ENCODE peak calls at places on chromosome 16, in seven cellular contexts. N, Z, H, O, U, G and I are unnamed samples.
A peak's percentile ranks its signal among the peaks of the same experiment; 100 is the strongest.

GRCh38 chr16:1770328-1771071 is 843 bp downstream of the NME3 start:
- DNase-seq in N (peak; percentile 76), Z (peak; percentile 92), H (peak; percentile 70), O (no peak), U (peak; percentile 79), G (peak; percentile 75), I (peak; percentile 90)

GRCh38 chr16:3725291-3725690 is 8.0 kb upstream of the TRAP1 start:
- DNase-seq in N (no peak), Z (no peak), H (no peak), O (no peak), U (no peak), G (no peak), I (no peak)

GRCh38 chr16:73214825-73215481 is 167.0 kb upstream of the ZFHX3 start:
- DNase-seq in N (no peak), Z (no peak), H (peak; percentile 24), O (no peak), U (no peak), G (no peak), I (no peak)

GRCh38 chr16:88965411-88965810 is 11.6 kb downstream of the CBFA2T3 start:
- DNase-seq in N (no peak), Z (no peak), H (no peak), O (no peak), U (no peak), G (no peak), I (no peak)

GRCh38 chr16:2428051-2428786 is 1.0 kb upstream of the CCNF start:
- DNase-seq in N (peak; percentile 40), Z (peak; percentile 67), H (peak; percentile 39), O (peak; percentile 78), U (peak; percentile 16), G (peak; percentile 58), I (peak; percentile 71)

GRCh38 chr16:57167951-57168350 is 17.9 kb downstream of the PSME3IP1 start:
- DNase-seq in N (no peak), Z (peak; percentile 33), H (no peak), O (no peak), U (peak; percentile 33), G (no peak), I (no peak)

GRCh38 chr16:15055141-15056053 is 477 bp downstream of the NTAN1 start:
- DNase-seq in N (no peak), Z (peak; percentile 82), H (peak; percentile 35), O (peak; percentile 27), U (no peak), G (peak; percentile 69), I (peak; percentile 54)

GRCh38 chr16:31535737-31536136 is 8.0 kb downstream of the AHSP start:
- DNase-seq in N (no peak), Z (no peak), H (no peak), O (peak; percentile 88), U (no peak), G (no peak), I (no peak)

GRCh38 chr16:28951410-28951943 is 740 bp downstream of the NFATC2IP start:
- DNase-seq in N (no peak), Z (peak; percentile 72), H (no peak), O (no peak), U (no peak), G (peak; percentile 74), I (no peak)

GRCh38 chr16:72256398-72257048 is 84.6 kb upstream of the PMFBP1 start:
- DNase-seq in N (no peak), Z (peak; percentile 66), H (no peak), O (no peak), U (no peak), G (no peak), I (no peak)

GRCh38 chr16:31519746-31520145 is 8.0 kb upstream of the AHSP start:
- DNase-seq in N (no peak), Z (no peak), H (no peak), O (no peak), U (no peak), G (no peak), I (no peak)

GRCh38 chr16:57761957-57762356 is 26.4 kb downstream of the KATNB1 start:
- DNase-seq in N (no peak), Z (no peak), H (no peak), O (no peak), U (no peak), G (no peak), I (no peak)

GRCh38 chr16:30711712-30712111 is 12.7 kb downstream of the SRCAP start:
- DNase-seq in N (no peak), Z (no peak), H (no peak), O (no peak), U (no peak), G (no peak), I (no peak)

GRCh38 chr16:27704252-27704651 is 154.3 kb downstream of the KATNIP start:
- DNase-seq in N (no peak), Z (no peak), H (no peak), O (no peak), U (no peak), G (no peak), I (no peak)

GRCh38 chr16:4570086-4570485 is 13.9 kb downstream of the C16orf96 start:
- DNase-seq in N (no peak), Z (no peak), H (no peak), O (no peak), U (no peak), G (no peak), I (no peak)

GRCh38 chr16:72291121-72291520 is 119.2 kb upstream of the PMFBP1 start:
- DNase-seq in N (no peak), Z (no peak), H (no peak), O (no peak), U (no peak), G (no peak), I (no peak)

GRCh38 chr16:29029168-29029994 is 44.5 kb downstream of the LAT start:
- DNase-seq in N (no peak), Z (peak; percentile 59), H (peak; percentile 27), O (peak; percentile 81), U (no peak), G (no peak), I (peak; percentile 12)

GRCh38 chr16:23865853-23866252 is 30.1 kb downstream of the PRKCB start:
- DNase-seq in N (no peak), Z (no peak), H (no peak), O (no peak), U (no peak), G (no peak), I (no peak)

GRCh38 chr16:35881654-35882053 is 2422.2 kb downstream of the TP53TG3F start:
- DNase-seq in N (no peak), Z (no peak), H (no peak), O (no peak), U (no peak), G (no peak), I (no peak)

GRCh38 chr16:28092721-28093382 is 29.3 kb upstream of the GSG1L start:
- DNase-seq in N (no peak), Z (peak; percentile 38), H (no peak), O (no peak), U (no peak), G (no peak), I (no peak)

GRCh38 chr16:20504418-20504817 is 53.1 kb downstream of the ACSM2A start:
- DNase-seq in N (no peak), Z (no peak), H (no peak), O (no peak), U (peak; percentile 7), G (no peak), I (no peak)

GRCh38 chr16:56700195-56700594 is 17.9 kb downstream of the MT1X start:
- DNase-seq in N (no peak), Z (no peak), H (no peak), O (no peak), U (no peak), G (no peak), I (no peak)

DNA sequence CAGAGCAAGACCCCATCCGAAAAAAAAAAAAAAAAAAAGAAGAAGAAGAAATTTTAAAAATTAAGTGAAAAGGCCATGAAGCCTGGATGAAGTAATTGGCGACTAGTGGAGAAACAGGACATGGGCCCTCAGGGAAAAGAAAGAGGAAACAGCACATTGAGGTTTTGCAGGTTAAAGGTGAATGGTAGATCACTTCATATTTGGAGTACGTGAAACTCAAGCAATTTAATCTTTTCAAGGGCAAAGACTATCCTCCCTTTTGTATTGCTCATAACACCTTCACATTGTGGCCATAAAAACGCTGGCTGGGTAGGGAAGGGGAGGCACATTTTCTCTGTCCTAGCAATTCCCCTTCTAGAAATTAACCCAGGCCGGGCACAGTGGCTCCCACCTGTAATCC is 53.1 kb downstream of the LITAF start:
- DNase-seq in N (no peak), Z (no peak), H (no peak), O (no peak), U (no peak), G (no peak), I (no peak)
- TF ChIP-seq CTCF in N (no peak), Z (no peak), H (no peak), O (no peak), U (no peak), G (no peak), I (no peak)

GRCh38 chr16:87322833-87323726 is 5.9 kb upstream of the C16orf95 start:
- DNase-seq in N (no peak), Z (no peak), H (peak; percentile 10), O (no peak), U (no peak), G (no peak), I (no peak)
- TF ChIP-seq POLR2A in N (no peak), Z (no peak), H (no peak), O (no peak), U (no peak), G (no peak), I (no peak)

GRCh38 chr16:25097304-25097988 is 14.1 kb upstream of the LCMT1 start:
- DNase-seq in N (no peak), Z (no peak), H (no peak), O (no peak), U (no peak), G (no peak), I (no peak)

GRCh38 chr16:25089346-25089745 is 22.2 kb upstream of the LCMT1 start:
- DNase-seq in N (no peak), Z (no peak), H (no peak), O (no peak), U (no peak), G (peak; percentile 81), I (no peak)

GRCh38 chr16:25095636-25096035 is 15.9 kb upstream of the LCMT1 start:
- DNase-seq in N (no peak), Z (no peak), H (no peak), O (no peak), U (no peak), G (no peak), I (no peak)

GRCh38 chr16:25093208-25094061 is 18.1 kb upstream of the LCMT1 start:
- DNase-seq in N (no peak), Z (no peak), H (no peak), O (no peak), U (no peak), G (no peak), I (no peak)

GRCh38 chr16:25092489-25092888 is 19.1 kb upstream of the LCMT1 start:
- DNase-seq in N (no peak), Z (no peak), H (no peak), O (no peak), U (no peak), G (no peak), I (no peak)
- H3K27me3 ChIP-seq in N (no peaks in the 10 kb centered on the region), Z (no peaks in the 10 kb centered on the region), H (no peaks in the 10 kb centered on the region), O (peaks cover 12% of the 10 kb centered on the region), U (no peaks in the 10 kb centered on the region), G (no peaks in the 10 kb centered on the region), I (no peaks in the 10 kb centered on the region)

GRCh38 chr16:83116274-83116892 is 489.6 kb downstream of the CDH13 start:
- DNase-seq in N (no peak), Z (no peak), H (no peak), O (no peak), U (no peak), G (no peak), I (no peak)
- TF ChIP-seq CTCF in N (no peak), Z (no peak), H (no peak), O (no peak), U (no peak), G (no peak), I (no peak)